ENCODE peak calls at places on chromosomes 6 and 20, in five cellular contexts. A is DMS153, T is B cell, D is dorsolateral prefrontal cortex, K is fibroblast of villous mesenchyme. F is an unnamed sample.

GRCh38 chr6:123901441-123901840 is 97.8 kb downstream of the NKAIN2 start:
- DNase-seq in D (no peak), T (no peak), K (no peak), A (no peak), F (no peak)

GRCh38 chr20:44730441-44730840 is 15.2 kb upstream of the KCNK15 start:
- DNase-seq in D (no peak), A (no peak), K (peak; percentile 88), T (no peak), F (no peak)

GRCh38 chr20:4854502-4854901 is 132.8 kb downstream of the PRND start:
- DNase-seq in T (no peak), K (no peak), D (no peak), A (no peak), F (no peak)

GRCh38 chr6:164124473-164124872 is 710.0 kb downstream of the QKI start:
- DNase-seq in T (no peak), A (no peak), D (no peak), K (no peak), F (no peak)

GRCh38 chr20:63574829-63575720 is 1.0 kb upstream of the HELZ2 start:
- DNase-seq in A (no peak), D (no peak), T (no peak), K (peak; percentile 43), F (no peak)

GRCh38 chr20:53739799-53740785 is 146.5 kb upstream of the ZNF217 start:
- DNase-seq in T (no peak), D (no peak), K (peak; percentile 62), A (no peak), F (no peak)

GRCh38 chr6:158174514-158174913 is 6.4 kb downstream of the GTF2H5 start:
- DNase-seq in D (no peak), K (peak; percentile 74), T (no peak), A (no peak), F (no peak)

GRCh38 chr20:18252597-18253451 is 35.5 kb upstream of the ZNF133 start:
- DNase-seq in A (no peak), D (no peak), T (no peak), K (no peak), F (no peak)

GRCh38 chr6:147135211-147135672 is 69.0 kb upstream of the STXBP5 start:
- DNase-seq in A (no peak), T (no peak), D (no peak), K (peak; percentile 97), F (no peak)

GRCh38 chr20:57613481-57613921 is 6.7 kb downstream of the ZBP1 start:
- DNase-seq in K (no peak), A (no peak), D (no peak), T (no peak), F (no peak)

GRCh38 chr20:21090112-21090737 is 15.9 kb downstream of the LINC00237 start:
- DNase-seq in K (no peak), A (no peak), T (no peak), D (no peak), F (no peak)

GRCh38 chr6:132830236-132830799 is 15.9 kb downstream of the RPS12 start:
- DNase-seq in A (peak; percentile 47), D (no peak), K (peak; percentile 45), T (no peak), F (peak; percentile 28)

GRCh38 chr20:58361549-58361948 is 27.5 kb upstream of the VAPB start:
- DNase-seq in K (peak; percentile 83), A (no peak), T (no peak), D (no peak), F (no peak)